ENCODE peak calls at places on chromosomes 5 and 9, in five cellular contexts. One of them, this sample, is unnamed.

GRCh38 chr9:86557918-86558317 is 203.7 kb upstream of the TUT7 start:
- DNase-seq in AG04450: no peak
- DNase-seq in fibroblast of lung: no peak
- DNase-seq in foreskin fibroblast: peak; percentile 55
- DNase-seq in esophagus squamous epithelium: no peak
- DNase-seq in this sample: no peak

GRCh38 chr5:149799119-149799623 is 69.1 kb downstream of the PPARGC1B start:
- DNase-seq in AG04450: peak; percentile 44
- DNase-seq in fibroblast of lung: peak; percentile 75
- DNase-seq in foreskin fibroblast: peak; percentile 94
- DNase-seq in esophagus squamous epithelium: no peak
- DNase-seq in this sample: no peak

GRCh38 chr5:76050131-76050530 is 33.1 kb upstream of the SV2C start:
- DNase-seq in AG04450: no peak
- DNase-seq in fibroblast of lung: no peak
- DNase-seq in foreskin fibroblast: no peak
- DNase-seq in esophagus squamous epithelium: no peak
- DNase-seq in this sample: no peak

GRCh38 chr9:137702615-137703379 is 84.0 kb downstream of the EHMT1 start:
- DNase-seq in AG04450: no peak
- DNase-seq in fibroblast of lung: no peak
- DNase-seq in foreskin fibroblast: no peak
- DNase-seq in esophagus squamous epithelium: no peak
- DNase-seq in this sample: no peak

GRCh38 chr5:149643781-149644180 is 62.5 kb downstream of the ARHGEF37 start:
- DNase-seq in AG04450: no peak
- DNase-seq in fibroblast of lung: no peak
- DNase-seq in foreskin fibroblast: no peak
- DNase-seq in esophagus squamous epithelium: no peak
- DNase-seq in this sample: no peak

GRCh38 chr9:134055981-134056461 is 11.8 kb downstream of the BRD3 start:
- DNase-seq in AG04450: no peak
- DNase-seq in fibroblast of lung: peak; percentile 75
- DNase-seq in foreskin fibroblast: peak; percentile 91
- DNase-seq in esophagus squamous epithelium: no peak
- DNase-seq in this sample: no peak

GRCh38 chr9:33287087-33287490 is 3.2 kb upstream of the NFX1 start:
- DNase-seq in AG04450: peak; percentile 55
- DNase-seq in fibroblast of lung: peak; percentile 81
- DNase-seq in foreskin fibroblast: peak; percentile 86
- DNase-seq in esophagus squamous epithelium: no peak
- DNase-seq in this sample: no peak

GRCh38 chr9:70192707-70193106 is 66.1 kb upstream of the SMC5 start:
- DNase-seq in AG04450: no peak
- DNase-seq in fibroblast of lung: no peak
- DNase-seq in foreskin fibroblast: no peak
- DNase-seq in esophagus squamous epithelium: no peak
- DNase-seq in this sample: no peak

GRCh38 chr9:97660847-97661246 is 27.2 kb downstream of the NCBP1 start:
- DNase-seq in AG04450: peak; percentile 48
- DNase-seq in fibroblast of lung: peak; percentile 78
- DNase-seq in foreskin fibroblast: peak; percentile 18
- DNase-seq in esophagus squamous epithelium: no peak
- DNase-seq in this sample: no peak

GRCh38 chr9:72480931-72481330 is 40.5 kb upstream of the TMC1 start:
- DNase-seq in AG04450: no peak
- DNase-seq in fibroblast of lung: peak; percentile 48
- DNase-seq in foreskin fibroblast: peak; percentile 69
- DNase-seq in esophagus squamous epithelium: no peak
- DNase-seq in this sample: no peak

GRCh38 chr5:69281114-69281513 is 46.4 kb downstream of the CDK7 start:
- DNase-seq in AG04450: no peak
- DNase-seq in fibroblast of lung: no peak
- DNase-seq in foreskin fibroblast: no peak
- DNase-seq in esophagus squamous epithelium: no peak
- DNase-seq in this sample: no peak

GRCh38 chr9:93346240-93347112 is 105.0 kb upstream of the FAM120A start:
- DNase-seq in AG04450: no peak
- DNase-seq in fibroblast of lung: peak; percentile 4
- DNase-seq in foreskin fibroblast: peak; percentile 12
- DNase-seq in esophagus squamous epithelium: no peak
- DNase-seq in this sample: no peak

GRCh38 chr5:40347981-40348725 is 331.6 kb upstream of the PTGER4 start:
- DNase-seq in AG04450: no peak
- DNase-seq in fibroblast of lung: no peak
- DNase-seq in foreskin fibroblast: no peak
- DNase-seq in esophagus squamous epithelium: no peak
- DNase-seq in this sample: no peak

GRCh38 chr9:124503713-124504529 is 3.3 kb downstream of the NR5A1 start:
- DNase-seq in AG04450: no peak
- DNase-seq in fibroblast of lung: no peak
- DNase-seq in foreskin fibroblast: peak; percentile 13
- DNase-seq in esophagus squamous epithelium: no peak
- DNase-seq in this sample: no peak

DNA sequence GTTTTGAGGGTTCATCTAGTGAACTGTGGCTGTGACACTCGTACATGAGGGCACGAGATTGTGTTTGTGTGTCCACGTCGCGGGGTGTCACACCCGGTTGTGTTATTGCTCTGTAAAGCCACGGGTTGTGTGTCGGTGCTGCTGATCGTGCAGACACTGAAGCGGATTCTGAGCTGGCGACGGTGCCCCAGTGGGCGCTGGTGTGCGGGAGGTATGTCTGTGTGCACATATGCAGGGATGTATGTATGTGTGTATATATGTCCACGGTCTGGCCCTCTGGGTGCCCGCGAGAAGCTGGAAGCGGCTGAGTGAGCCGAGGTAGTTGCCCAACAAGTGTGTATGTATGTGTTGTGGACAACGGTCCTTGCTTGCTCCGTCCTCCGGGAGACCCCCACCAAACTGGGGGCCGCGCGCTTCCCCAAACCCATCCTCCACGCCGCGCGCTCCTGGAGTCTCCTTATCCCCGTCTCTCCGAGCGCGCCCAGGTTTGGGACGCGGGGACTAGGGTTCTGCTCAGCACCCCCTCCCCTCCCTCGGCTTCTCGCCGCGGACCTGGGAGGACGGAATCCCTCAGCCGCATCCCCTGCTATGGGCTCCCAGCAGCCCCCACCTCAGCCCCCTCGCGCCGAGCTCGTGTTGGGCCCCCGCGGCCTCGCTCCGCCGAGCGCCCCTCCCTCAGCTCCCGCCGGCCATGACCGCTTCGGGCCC is 578 bp downstream of the PCDH1 start:
- DNase-seq in AG04450: no peak
- DNase-seq in fibroblast of lung: no peak
- DNase-seq in foreskin fibroblast: peak; percentile 34
- DNase-seq in esophagus squamous epithelium: no peak
- DNase-seq in this sample: peak; percentile 40
- TF ChIP-seq CTCF in AG04450: no peak
- TF ChIP-seq CTCF in fibroblast of lung: no peak
- TF ChIP-seq CTCF in foreskin fibroblast: no peak
- TF ChIP-seq CTCF in esophagus squamous epithelium: no peak
- TF ChIP-seq CTCF in this sample: no peak

GRCh38 chr9:127397722-127398647 is 1.0 kb downstream of the SLC2A8 start:
- DNase-seq in AG04450: no peak
- DNase-seq in fibroblast of lung: peak; percentile 25
- DNase-seq in foreskin fibroblast: peak; percentile 70
- DNase-seq in esophagus squamous epithelium: no peak
- DNase-seq in this sample: peak; percentile 40
- TF ChIP-seq CTCF in AG04450: peak; percentile 57
- TF ChIP-seq CTCF in fibroblast of lung: peak; percentile 47
- TF ChIP-seq CTCF in foreskin fibroblast: peak; percentile 43
- TF ChIP-seq CTCF in esophagus squamous epithelium: peak; percentile 29
- TF ChIP-seq CTCF in this sample: no peak

GRCh38 chr5:160467555-160468418 is 46.1 kb downstream of the PTTG1 start:
- DNase-seq in AG04450: peak; percentile 74
- DNase-seq in fibroblast of lung: peak; percentile 72
- DNase-seq in foreskin fibroblast: peak; percentile 86
- DNase-seq in esophagus squamous epithelium: peak; percentile 41
- DNase-seq in this sample: peak; percentile 79

GRCh38 chr5:160466121-160466520 is 44.5 kb downstream of the PTTG1 start:
- DNase-seq in AG04450: no peak
- DNase-seq in fibroblast of lung: no peak
- DNase-seq in foreskin fibroblast: no peak
- DNase-seq in esophagus squamous epithelium: no peak
- DNase-seq in this sample: no peak

GRCh38 chr5:160469156-160470144 is 47.8 kb downstream of the PTTG1 start:
- DNase-seq in AG04450: no peak
- DNase-seq in fibroblast of lung: no peak
- DNase-seq in foreskin fibroblast: no peak
- DNase-seq in esophagus squamous epithelium: no peak
- DNase-seq in this sample: no peak

GRCh38 chr5:160468576-160468975 is 46.9 kb downstream of the PTTG1 start:
- DNase-seq in AG04450: no peak
- DNase-seq in fibroblast of lung: no peak
- DNase-seq in foreskin fibroblast: no peak
- DNase-seq in esophagus squamous epithelium: no peak
- DNase-seq in this sample: no peak

GRCh38 chr5:160466889-160467554 is 45.4 kb downstream of the PTTG1 start:
- DNase-seq in AG04450: no peak
- DNase-seq in fibroblast of lung: no peak
- DNase-seq in foreskin fibroblast: no peak
- DNase-seq in esophagus squamous epithelium: no peak
- DNase-seq in this sample: no peak
- TF ChIP-seq CTCF in AG04450: no peak
- TF ChIP-seq CTCF in fibroblast of lung: no peak
- TF ChIP-seq CTCF in foreskin fibroblast: no peak
- TF ChIP-seq CTCF in esophagus squamous epithelium: no peak
- TF ChIP-seq CTCF in this sample: no peak

GRCh38 chr9:36487482-36488321 is 85.0 kb upstream of the MELK start:
- DNase-seq in AG04450: peak; percentile 72
- DNase-seq in fibroblast of lung: peak; percentile 92
- DNase-seq in foreskin fibroblast: peak; percentile 98
- DNase-seq in esophagus squamous epithelium: peak; percentile 32
- DNase-seq in this sample: peak; percentile 83
- TF ChIP-seq CTCF in AG04450: peak; percentile 3
- TF ChIP-seq CTCF in fibroblast of lung: no peak
- TF ChIP-seq CTCF in foreskin fibroblast: no peak
- TF ChIP-seq CTCF in esophagus squamous epithelium: no peak
- TF ChIP-seq CTCF in this sample: no peak

DNA sequence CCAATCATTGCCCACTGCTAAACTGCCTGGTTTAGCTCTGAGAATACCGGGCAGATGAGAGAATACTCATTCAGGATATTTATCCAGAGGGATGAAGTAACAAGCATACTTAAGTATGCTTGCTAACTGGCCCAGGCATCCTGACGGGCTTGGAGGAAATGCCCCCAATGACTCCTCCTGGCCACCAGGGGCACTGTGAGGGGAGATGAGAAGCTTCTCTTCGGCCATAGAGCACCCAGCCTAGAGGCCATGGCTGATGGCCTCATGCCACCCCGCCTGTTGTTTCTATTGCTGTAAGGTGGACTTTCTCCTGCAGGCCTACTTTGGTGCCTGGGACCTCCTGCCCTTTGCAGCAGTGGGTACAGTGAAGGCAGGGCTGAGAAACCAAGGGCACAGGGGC is 134.5 kb upstream of the FSTL4 start:
- DNase-seq in AG04450: no peak
- DNase-seq in fibroblast of lung: no peak
- DNase-seq in foreskin fibroblast: no peak
- DNase-seq in esophagus squamous epithelium: no peak
- DNase-seq in this sample: no peak
- TF ChIP-seq CTCF in AG04450: no peak
- TF ChIP-seq CTCF in fibroblast of lung: no peak
- TF ChIP-seq CTCF in foreskin fibroblast: no peak
- TF ChIP-seq CTCF in esophagus squamous epithelium: no peak
- TF ChIP-seq CTCF in this sample: no peak

GRCh38 chr9:36174731-36175130 is 5.5 kb downstream of the CCIN start:
- DNase-seq in AG04450: no peak
- DNase-seq in fibroblast of lung: no peak
- DNase-seq in foreskin fibroblast: no peak
- DNase-seq in esophagus squamous epithelium: no peak
- DNase-seq in this sample: no peak

GRCh38 chr9:36173861-36174260 is 4.7 kb downstream of the CCIN start:
- DNase-seq in AG04450: no peak
- DNase-seq in fibroblast of lung: no peak
- DNase-seq in foreskin fibroblast: no peak
- DNase-seq in esophagus squamous epithelium: no peak
- DNase-seq in this sample: no peak

GRCh38 chr9:36169708-36170107 is 520 bp downstream of the CCIN start:
- DNase-seq in AG04450: no peak
- DNase-seq in fibroblast of lung: no peak
- DNase-seq in foreskin fibroblast: no peak
- DNase-seq in esophagus squamous epithelium: no peak
- DNase-seq in this sample: no peak

GRCh38 chr9:36170531-36170930 is 1.3 kb downstream of the CCIN start:
- DNase-seq in AG04450: no peak
- DNase-seq in fibroblast of lung: no peak
- DNase-seq in foreskin fibroblast: no peak
- DNase-seq in esophagus squamous epithelium: no peak
- DNase-seq in this sample: no peak

GRCh38 chr9:36174271-36174670 is 5.1 kb downstream of the CCIN start:
- DNase-seq in AG04450: no peak
- DNase-seq in fibroblast of lung: no peak
- DNase-seq in foreskin fibroblast: no peak
- DNase-seq in esophagus squamous epithelium: no peak
- DNase-seq in this sample: no peak
- TF ChIP-seq CTCF in AG04450: no peak
- TF ChIP-seq CTCF in fibroblast of lung: no peak
- TF ChIP-seq CTCF in foreskin fibroblast: no peak
- TF ChIP-seq CTCF in esophagus squamous epithelium: no peak
- TF ChIP-seq CTCF in this sample: no peak

GRCh38 chr9:88310310-88310980 is 77.8 kb upstream of the SPIN1 start:
- DNase-seq in AG04450: no peak
- DNase-seq in fibroblast of lung: peak; percentile 31
- DNase-seq in foreskin fibroblast: no peak
- DNase-seq in esophagus squamous epithelium: no peak
- DNase-seq in this sample: no peak
- TF ChIP-seq CTCF in AG04450: no peak
- TF ChIP-seq CTCF in fibroblast of lung: no peak
- TF ChIP-seq CTCF in foreskin fibroblast: no peak
- TF ChIP-seq CTCF in esophagus squamous epithelium: no peak
- TF ChIP-seq CTCF in this sample: no peak

GRCh38 chr5:13814293-13814692 is 130.2 kb downstream of the DNAH5 start:
- DNase-seq in AG04450: no peak
- DNase-seq in fibroblast of lung: no peak
- DNase-seq in foreskin fibroblast: no peak
- DNase-seq in esophagus squamous epithelium: no peak
- DNase-seq in this sample: no peak
- TF ChIP-seq CTCF in AG04450: peak; percentile 34
- TF ChIP-seq CTCF in fibroblast of lung: no peak
- TF ChIP-seq CTCF in foreskin fibroblast: no peak
- TF ChIP-seq CTCF in esophagus squamous epithelium: no peak
- TF ChIP-seq CTCF in this sample: no peak

GRCh38 chr5:52789378-52789777 is 1.7 kb downstream of the ITGA1 start:
- DNase-seq in AG04450: no peak
- DNase-seq in fibroblast of lung: no peak
- DNase-seq in foreskin fibroblast: no peak
- DNase-seq in esophagus squamous epithelium: no peak
- DNase-seq in this sample: no peak

GRCh38 chr5:52786391-52786790 is 1.3 kb upstream of the ITGA1 start:
- DNase-seq in AG04450: no peak
- DNase-seq in fibroblast of lung: no peak
- DNase-seq in foreskin fibroblast: no peak
- DNase-seq in esophagus squamous epithelium: no peak
- DNase-seq in this sample: no peak

GRCh38 chr5:52788505-52788821 is 747 bp downstream of the ITGA1 start:
- DNase-seq in AG04450: no peak
- DNase-seq in fibroblast of lung: no peak
- DNase-seq in foreskin fibroblast: no peak
- DNase-seq in esophagus squamous epithelium: no peak
- DNase-seq in this sample: no peak

GRCh38 chr5:52787600-52788504 is at the start of the genes ITGA1 and PELO:
- DNase-seq in AG04450: peak; percentile 59
- DNase-seq in fibroblast of lung: peak; percentile 88
- DNase-seq in foreskin fibroblast: peak; percentile 89
- DNase-seq in esophagus squamous epithelium: no peak
- DNase-seq in this sample: peak; percentile 37

GRCh38 chr5:52786937-52787599 is 648 bp upstream of the ITGA1 start:
- DNase-seq in AG04450: no peak
- DNase-seq in fibroblast of lung: no peak
- DNase-seq in foreskin fibroblast: peak; percentile 28
- DNase-seq in esophagus squamous epithelium: no peak
- DNase-seq in this sample: no peak
- TF ChIP-seq CTCF in AG04450: no peak
- TF ChIP-seq CTCF in fibroblast of lung: peak; percentile 10
- TF ChIP-seq CTCF in foreskin fibroblast: peak; percentile 12
- TF ChIP-seq CTCF in esophagus squamous epithelium: no peak
- TF ChIP-seq CTCF in this sample: no peak